ENCODE peak calls at places on chromosomes 3 and 15, in six cellular contexts. S is psoas muscle; R is A549; K is CD8-positive, alpha-beta T cell; M is AG04449; Z is AG09309. I is an unnamed sample.

GRCh38 chr3:46097691-46098241 is 70.5 kb upstream of the XCR1 start:
- DNase-seq in S (no peak), R (no peak), K (no peak), M (no peak), Z (no peak), I (no peak)

GRCh38 chr3:30408105-30408557 is 198.3 kb upstream of the TGFBR2 start:
- DNase-seq in S (no peak), R (no peak), K (no peak), M (no peak), Z (no peak), I (no peak)

GRCh38 chr3:108818404-108818803 is 4.2 kb upstream of the TRAT1 start:
- DNase-seq in S (no peak), R (peak; percentile 52), K (peak; percentile 52), M (no peak), Z (no peak), I (no peak)

GRCh38 chr3:182484184-182484583 is 309.1 kb upstream of the ATP11B start:
- DNase-seq in S (no peak), R (no peak), K (no peak), M (no peak), Z (no peak), I (no peak)

GRCh38 chr15:32853667-32854066 is 135.9 kb downstream of the GREM1 start:
- DNase-seq in S (no peak), R (no peak), K (no peak), M (no peak), Z (no peak), I (no peak)

GRCh38 chr3:182487048-182487447 is 306.3 kb upstream of the ATP11B start:
- DNase-seq in S (no peak), R (no peak), K (no peak), M (no peak), Z (no peak), I (no peak)

GRCh38 chr15:78875107-78875914 is 2.6 kb downstream of the MORF4L1 start:
- DNase-seq in S (no peak), R (no peak), K (no peak), M (no peak), Z (no peak), I (no peak)

GRCh38 chr15:85772668-85773067 is 22.1 kb downstream of the KLHL25 start:
- DNase-seq in S (peak; percentile 84), R (no peak), K (no peak), M (no peak), Z (no peak), I (no peak)

GRCh38 chr15:98150084-98150483 is 189.6 kb downstream of the ARRDC4 start:
- DNase-seq in S (no peak), R (no peak), K (no peak), M (no peak), Z (no peak), I (no peak)

GRCh38 chr3:42020681-42021307 is 58.9 kb upstream of the ULK4 start:
- DNase-seq in S (no peak), R (peak; percentile 37), K (no peak), M (no peak), Z (no peak), I (no peak)

GRCh38 chr3:58492385-58492970 is 582 bp downstream of the KCTD6 start:
- DNase-seq in S (no peak), R (no peak), K (peak; percentile 9), M (no peak), Z (no peak), I (no peak)

GRCh38 chr3:55434789-55435188 is 52.3 kb downstream of the WNT5A start:
- DNase-seq in S (no peak), R (peak; percentile 18), K (no peak), M (no peak), Z (no peak), I (no peak)

GRCh38 chr15:68106656-68107055 is 52.5 kb downstream of the PIAS1 start:
- DNase-seq in S (no peak), R (no peak), K (no peak), M (no peak), Z (no peak), I (no peak)

GRCh38 chr15:66180706-66181105 is 72.8 kb downstream of the MEGF11 start:
- DNase-seq in S (no peak), R (no peak), K (no peak), M (no peak), Z (no peak), I (no peak)

GRCh38 chr3:146747051-146747450 is 141.9 kb upstream of the PLSCR5 start:
- DNase-seq in S (no peak), R (no peak), K (no peak), M (no peak), Z (no peak), I (no peak)

GRCh38 chr3:50125541-50126286 is 29.4 kb upstream of the SEMA3F start:
- DNase-seq in S (peak; percentile 29), R (no peak), K (no peak), M (no peak), Z (no peak), I (no peak)

GRCh38 chr3:45143673-45144670 is 2.2 kb downstream of the CDCP1 start:
- DNase-seq in S (no peak), R (no peak), K (no peak), M (no peak), Z (no peak), I (no peak)

GRCh38 chr3:143433787-143434378 is 314.3 kb downstream of the CHST2 start:
- DNase-seq in S (no peak), R (peak; percentile 10), K (no peak), M (no peak), Z (no peak), I (no peak)

DNA sequence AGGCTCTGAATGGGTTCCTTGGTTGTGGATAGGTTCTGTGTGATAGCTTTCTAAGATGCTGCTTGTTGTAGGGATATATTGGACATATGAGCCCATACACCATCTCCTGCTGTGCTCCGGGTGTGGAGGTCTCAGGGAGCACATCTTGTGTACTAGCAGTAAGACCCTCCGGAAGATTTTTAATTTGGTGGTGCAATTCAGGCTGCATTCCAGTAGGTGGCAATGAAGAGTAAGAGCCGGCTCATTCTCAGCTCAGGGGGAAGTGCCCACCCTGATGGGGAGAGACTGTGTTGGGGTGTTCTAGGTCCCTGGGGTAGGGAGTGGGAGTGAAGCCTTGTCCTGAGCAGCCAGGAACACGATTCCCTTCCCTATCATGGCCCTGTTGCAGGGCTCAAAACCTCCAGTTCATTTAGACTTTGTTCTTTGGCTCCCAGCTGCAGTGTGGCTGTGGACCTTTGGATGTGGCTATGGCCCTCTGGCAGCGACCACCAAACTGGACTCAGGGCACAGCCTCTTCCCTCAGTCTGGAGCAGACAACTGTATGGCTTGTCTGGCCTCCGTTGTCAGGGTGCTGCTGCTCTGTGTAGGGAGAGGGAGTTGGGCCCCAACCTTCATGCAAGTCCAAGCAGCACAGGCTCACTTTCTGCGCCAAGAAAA is 104.7 kb downstream of the UNC13C start:
- DNase-seq in S (no peak), R (peak; percentile 3), K (no peak), M (no peak), Z (no peak), I (no peak)
- TF ChIP-seq CTCF in S (peak; percentile 37), R (peak; percentile 42), K (peak; percentile 53), M (no peak), Z (peak; percentile 26), I (no peak)

DNA sequence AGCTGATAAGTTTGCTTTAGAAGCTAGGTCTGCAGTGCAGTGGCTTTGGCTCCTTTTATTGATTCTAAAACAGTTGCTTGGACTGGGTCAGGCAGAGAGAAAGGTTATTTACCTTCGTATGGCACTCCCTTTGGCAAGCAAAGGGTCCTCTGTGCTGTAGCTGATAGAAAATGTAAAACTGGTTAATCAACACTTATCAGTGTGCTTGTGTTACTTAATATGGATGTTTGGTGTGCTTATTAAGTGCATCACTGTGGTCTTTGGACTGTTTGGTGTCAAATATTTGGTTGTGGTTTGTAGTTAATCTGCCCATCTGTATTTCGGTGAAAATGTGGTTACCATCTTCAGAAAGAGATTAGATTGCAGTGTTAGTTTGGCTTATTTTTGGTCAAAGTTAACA is 16.0 kb downstream of the UBE2E2 start:
- DNase-seq in S (no peak), R (no peak), K (no peak), M (no peak), Z (no peak), I (no peak)
- H3K4me3 ChIP-seq in S (no peak overlapping the region), R (no peak overlapping the region), K (no peak overlapping the region), M (no peak overlapping the region), Z (no peak overlapping the region), I (no peak overlapping the region)

GRCh38 chr15:86915811-86916331 is 836.2 kb downstream of the AGBL1 start:
- DNase-seq in S (no peak), R (peak; percentile 58), K (no peak), M (peak; percentile 9), Z (peak; percentile 2), I (no peak)
- TF ChIP-seq CTCF in S (peak; percentile 48), R (peak; percentile 53), K (no peak), M (peak; percentile 36), Z (peak; percentile 50), I (no peak)

GRCh38 chr3:196097373-196098154 is 15.7 kb upstream of the TFRC start:
- DNase-seq in S (no peak), R (no peak), K (no peak), M (no peak), Z (no peak), I (no peak)
- H3K4me3 ChIP-seq in S (no peak overlapping the region), R (no peak overlapping the region), K (no peak overlapping the region), M (no peak overlapping the region), Z (no peak overlapping the region), I (no peak overlapping the region)

GRCh38 chr3:53531749-53532148 is 37.3 kb downstream of the CACNA1D start:
- DNase-seq in S (no peak), R (no peak), K (no peak), M (no peak), Z (no peak), I (no peak)
- TF ChIP-seq CTCF in S (no peak), R (no peak), K (no peak), M (no peak), Z (no peak), I (no peak)

DNA sequence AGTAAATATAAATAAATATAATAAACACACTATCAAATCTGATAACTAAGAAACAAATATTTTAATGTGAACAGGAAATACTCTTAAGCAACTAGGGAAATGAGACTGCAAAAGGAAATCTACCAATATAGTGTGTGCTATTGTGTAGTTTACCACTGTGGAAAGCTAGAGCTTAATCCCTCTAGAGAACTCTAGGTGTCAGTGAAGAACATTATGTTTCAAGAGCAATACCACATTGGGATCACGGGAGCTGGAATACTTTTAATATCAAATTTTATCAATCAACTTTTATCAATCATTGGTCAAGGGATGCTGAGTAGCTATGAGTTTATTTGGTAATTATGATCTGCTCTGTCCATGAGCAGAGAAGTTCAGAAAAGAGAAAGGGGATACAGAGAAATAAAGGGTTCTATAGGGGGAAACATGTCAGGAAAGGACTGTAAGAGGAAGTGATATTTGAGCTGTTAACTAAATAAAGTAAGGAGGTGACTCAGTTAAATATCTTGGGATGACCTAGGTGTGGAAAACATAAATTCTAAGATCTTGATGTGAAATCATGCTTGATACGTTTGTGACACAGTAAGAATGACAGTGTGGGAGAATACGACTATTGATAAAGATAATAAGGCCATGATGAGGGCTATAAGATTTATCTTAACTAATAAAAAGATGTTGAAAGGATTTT is 762.2 kb upstream of the ALCAM start:
- DNase-seq in S (no peak), R (no peak), K (no peak), M (no peak), Z (peak; percentile 1), I (no peak)
- H3K4me3 ChIP-seq in S (no peak overlapping the region), R (no peak overlapping the region), K (no peak overlapping the region), M (no peak overlapping the region), Z (no peak overlapping the region), I (no peak overlapping the region)